ENCODE peak calls at places on chromosomes 11 and 22, in five cellular contexts. One of them, this sample, is unnamed.

GRCh38 chr22:37263966-37264887 is 18.1 kb upstream of the CYTH4 start:
- DNase-seq in activated CD4-positive, alpha-beta T cell treated with anti-CD3 and anti-CD28 coated beads, Interleukin-2, amount 50 U/mL, for 48 hours: no peak
- DNase-seq in GM23248: no peak
- DNase-seq in neuronal stem cell: no peak
- DNase-seq in posterior cingulate gyrus: no peak
- DNase-seq in this sample: no peak

GRCh38 chr11:128469220-128469619 is 118.1 kb downstream of the ETS1 start:
- DNase-seq in activated CD4-positive, alpha-beta T cell treated with anti-CD3 and anti-CD28 coated beads, Interleukin-2, amount 50 U/mL, for 48 hours: no peak
- DNase-seq in GM23248: no peak
- DNase-seq in neuronal stem cell: no peak
- DNase-seq in posterior cingulate gyrus: no peak
- DNase-seq in this sample: no peak

GRCh38 chr11:360326-361280 is 8.7 kb upstream of the B4GALNT4 start:
- DNase-seq in activated CD4-positive, alpha-beta T cell treated with anti-CD3 and anti-CD28 coated beads, Interleukin-2, amount 50 U/mL, for 48 hours: no peak
- DNase-seq in GM23248: no peak
- DNase-seq in neuronal stem cell: no peak
- DNase-seq in posterior cingulate gyrus: no peak
- DNase-seq in this sample: no peak

GRCh38 chr11:95239871-95240648 is 9.1 kb upstream of the SESN3 start:
- DNase-seq in activated CD4-positive, alpha-beta T cell treated with anti-CD3 and anti-CD28 coated beads, Interleukin-2, amount 50 U/mL, for 48 hours: no peak
- DNase-seq in GM23248: no peak
- DNase-seq in neuronal stem cell: no peak
- DNase-seq in posterior cingulate gyrus: no peak
- DNase-seq in this sample: no peak

GRCh38 chr11:126268361-126268707 is 361 bp downstream of the SRPRA start:
- DNase-seq in activated CD4-positive, alpha-beta T cell treated with anti-CD3 and anti-CD28 coated beads, Interleukin-2, amount 50 U/mL, for 48 hours: no peak
- DNase-seq in GM23248: peak
- DNase-seq in neuronal stem cell: no peak
- DNase-seq in posterior cingulate gyrus: no peak
- DNase-seq in this sample: no peak

GRCh38 chr11:69957849-69958248 is 120.3 kb upstream of the ANO1 start:
- DNase-seq in activated CD4-positive, alpha-beta T cell treated with anti-CD3 and anti-CD28 coated beads, Interleukin-2, amount 50 U/mL, for 48 hours: no peak
- DNase-seq in GM23248: no peak
- DNase-seq in neuronal stem cell: no peak
- DNase-seq in posterior cingulate gyrus: no peak
- DNase-seq in this sample: no peak

GRCh38 chr11:2691991-2692841 is 7.6 kb downstream of the KCNQ1OT1 start:
- DNase-seq in activated CD4-positive, alpha-beta T cell treated with anti-CD3 and anti-CD28 coated beads, Interleukin-2, amount 50 U/mL, for 48 hours: no peak
- DNase-seq in GM23248: no peak
- DNase-seq in neuronal stem cell: no peak
- DNase-seq in posterior cingulate gyrus: no peak
- DNase-seq in this sample: peak

GRCh38 chr22:49933236-49933921 is 14.9 kb downstream of the CRELD2 start:
- DNase-seq in activated CD4-positive, alpha-beta T cell treated with anti-CD3 and anti-CD28 coated beads, Interleukin-2, amount 50 U/mL, for 48 hours: no peak
- DNase-seq in GM23248: no peak
- DNase-seq in neuronal stem cell: no peak
- DNase-seq in posterior cingulate gyrus: peak
- DNase-seq in this sample: no peak

GRCh38 chr11:34243620-34244493 is 114.0 kb downstream of the ABTB2 start:
- DNase-seq in activated CD4-positive, alpha-beta T cell treated with anti-CD3 and anti-CD28 coated beads, Interleukin-2, amount 50 U/mL, for 48 hours: peak
- DNase-seq in GM23248: peak
- DNase-seq in neuronal stem cell: no peak
- DNase-seq in posterior cingulate gyrus: no peak
- DNase-seq in this sample: peak

GRCh38 chr11:73939096-73939495 is 11.7 kb upstream of the DNAJB13 start:
- DNase-seq in activated CD4-positive, alpha-beta T cell treated with anti-CD3 and anti-CD28 coated beads, Interleukin-2, amount 50 U/mL, for 48 hours: no peak
- DNase-seq in GM23248: peak
- DNase-seq in neuronal stem cell: no peak
- DNase-seq in posterior cingulate gyrus: no peak
- DNase-seq in this sample: peak

GRCh38 chr11:15742626-15743243 is 613.6 kb downstream of the SOX6 start:
- DNase-seq in activated CD4-positive, alpha-beta T cell treated with anti-CD3 and anti-CD28 coated beads, Interleukin-2, amount 50 U/mL, for 48 hours: no peak
- DNase-seq in GM23248: no peak
- DNase-seq in neuronal stem cell: no peak
- DNase-seq in posterior cingulate gyrus: no peak
- DNase-seq in this sample: no peak

GRCh38 chr11:15412054-15412453 is 297.3 kb downstream of the INSC start:
- DNase-seq in activated CD4-positive, alpha-beta T cell treated with anti-CD3 and anti-CD28 coated beads, Interleukin-2, amount 50 U/mL, for 48 hours: no peak
- DNase-seq in GM23248: no peak
- DNase-seq in neuronal stem cell: no peak
- DNase-seq in posterior cingulate gyrus: no peak
- DNase-seq in this sample: no peak

GRCh38 chr11:111960916-111961315 is 23.8 kb downstream of the DIXDC1 start:
- DNase-seq in activated CD4-positive, alpha-beta T cell treated with anti-CD3 and anti-CD28 coated beads, Interleukin-2, amount 50 U/mL, for 48 hours: no peak
- DNase-seq in GM23248: peak
- DNase-seq in neuronal stem cell: no peak
- DNase-seq in posterior cingulate gyrus: no peak
- DNase-seq in this sample: peak

GRCh38 chr11:28439403-28439802 is 331.2 kb downstream of the METTL15 start:
- DNase-seq in activated CD4-positive, alpha-beta T cell treated with anti-CD3 and anti-CD28 coated beads, Interleukin-2, amount 50 U/mL, for 48 hours: no peak
- DNase-seq in GM23248: no peak
- DNase-seq in neuronal stem cell: no peak
- DNase-seq in posterior cingulate gyrus: no peak
- DNase-seq in this sample: no peak

GRCh38 chr11:48013269-48013901 is 33.0 kb downstream of the PTPRJ start:
- DNase-seq in activated CD4-positive, alpha-beta T cell treated with anti-CD3 and anti-CD28 coated beads, Interleukin-2, amount 50 U/mL, for 48 hours: peak
- DNase-seq in GM23248: peak
- DNase-seq in neuronal stem cell: no peak
- DNase-seq in posterior cingulate gyrus: no peak
- DNase-seq in this sample: peak

GRCh38 chr11:36360318-36360717 is 64.2 kb downstream of the PRR5L start:
- DNase-seq in activated CD4-positive, alpha-beta T cell treated with anti-CD3 and anti-CD28 coated beads, Interleukin-2, amount 50 U/mL, for 48 hours: no peak
- DNase-seq in GM23248: no peak
- DNase-seq in neuronal stem cell: no peak
- DNase-seq in posterior cingulate gyrus: no peak
- DNase-seq in this sample: no peak

GRCh38 chr11:86473991-86474833 is 99.5 kb downstream of the CCDC81 start:
- DNase-seq in activated CD4-positive, alpha-beta T cell treated with anti-CD3 and anti-CD28 coated beads, Interleukin-2, amount 50 U/mL, for 48 hours: no peak
- DNase-seq in GM23248: peak
- DNase-seq in neuronal stem cell: no peak
- DNase-seq in posterior cingulate gyrus: no peak
- DNase-seq in this sample: peak

GRCh38 chr22:19596680-19597398 is 72.6 kb upstream of the CLDN5 start:
- DNase-seq in activated CD4-positive, alpha-beta T cell treated with anti-CD3 and anti-CD28 coated beads, Interleukin-2, amount 50 U/mL, for 48 hours: no peak
- DNase-seq in GM23248: no peak
- DNase-seq in neuronal stem cell: no peak
- DNase-seq in posterior cingulate gyrus: no peak
- DNase-seq in this sample: no peak

GRCh38 chr22:41500303-41500702 is 31.4 kb downstream of the ACO2 start:
- DNase-seq in activated CD4-positive, alpha-beta T cell treated with anti-CD3 and anti-CD28 coated beads, Interleukin-2, amount 50 U/mL, for 48 hours: no peak
- DNase-seq in GM23248: no peak
- DNase-seq in neuronal stem cell: no peak
- DNase-seq in posterior cingulate gyrus: no peak
- DNase-seq in this sample: no peak

GRCh38 chr22:45983797-45984196 is 6.8 kb upstream of the WNT7B start:
- DNase-seq in activated CD4-positive, alpha-beta T cell treated with anti-CD3 and anti-CD28 coated beads, Interleukin-2, amount 50 U/mL, for 48 hours: no peak
- DNase-seq in GM23248: no peak
- DNase-seq in neuronal stem cell: no peak
- DNase-seq in posterior cingulate gyrus: no peak
- DNase-seq in this sample: no peak

GRCh38 chr11:9905562-9905961 is 241.7 kb downstream of the SWAP70 start:
- DNase-seq in activated CD4-positive, alpha-beta T cell treated with anti-CD3 and anti-CD28 coated beads, Interleukin-2, amount 50 U/mL, for 48 hours: no peak
- DNase-seq in GM23248: peak
- DNase-seq in neuronal stem cell: no peak
- DNase-seq in posterior cingulate gyrus: no peak
- DNase-seq in this sample: no peak

GRCh38 chr11:69968407-69969347 is 109.4 kb upstream of the ANO1 start:
- DNase-seq in activated CD4-positive, alpha-beta T cell treated with anti-CD3 and anti-CD28 coated beads, Interleukin-2, amount 50 U/mL, for 48 hours: no peak
- DNase-seq in GM23248: no peak
- DNase-seq in neuronal stem cell: no peak
- DNase-seq in posterior cingulate gyrus: no peak
- DNase-seq in this sample: no peak

GRCh38 chr22:29587938-29588699 is 7.2 kb upstream of the NIPSNAP1 start:
- DNase-seq in activated CD4-positive, alpha-beta T cell treated with anti-CD3 and anti-CD28 coated beads, Interleukin-2, amount 50 U/mL, for 48 hours: no peak
- DNase-seq in GM23248: peak
- DNase-seq in neuronal stem cell: no peak
- DNase-seq in posterior cingulate gyrus: no peak
- DNase-seq in this sample: peak

GRCh38 chr11:57167125-57167839 is 14.5 kb upstream of the LRRC55 start:
- DNase-seq in activated CD4-positive, alpha-beta T cell treated with anti-CD3 and anti-CD28 coated beads, Interleukin-2, amount 50 U/mL, for 48 hours: no peak
- DNase-seq in GM23248: no peak
- DNase-seq in neuronal stem cell: no peak
- DNase-seq in posterior cingulate gyrus: no peak
- DNase-seq in this sample: no peak

GRCh38 chr22:42834177-42834949 is 22.7 kb downstream of the ARFGAP3 start:
- DNase-seq in activated CD4-positive, alpha-beta T cell treated with anti-CD3 and anti-CD28 coated beads, Interleukin-2, amount 50 U/mL, for 48 hours: no peak
- DNase-seq in GM23248: no peak
- DNase-seq in neuronal stem cell: no peak
- DNase-seq in posterior cingulate gyrus: no peak
- DNase-seq in this sample: no peak

GRCh38 chr11:12756101-12756500 is 81.9 kb downstream of the TEAD1 start:
- DNase-seq in activated CD4-positive, alpha-beta T cell treated with anti-CD3 and anti-CD28 coated beads, Interleukin-2, amount 50 U/mL, for 48 hours: no peak
- DNase-seq in GM23248: no peak
- DNase-seq in neuronal stem cell: no peak
- DNase-seq in posterior cingulate gyrus: no peak
- DNase-seq in this sample: no peak

GRCh38 chr11:2074266-2074825 is 64.8 kb downstream of the IGF2 start:
- DNase-seq in activated CD4-positive, alpha-beta T cell treated with anti-CD3 and anti-CD28 coated beads, Interleukin-2, amount 50 U/mL, for 48 hours: no peak
- DNase-seq in GM23248: peak
- DNase-seq in neuronal stem cell: no peak
- DNase-seq in posterior cingulate gyrus: no peak
- DNase-seq in this sample: no peak

GRCh38 chr11:110971110-110971509 is 258.9 kb upstream of the ARHGAP20 start:
- DNase-seq in activated CD4-positive, alpha-beta T cell treated with anti-CD3 and anti-CD28 coated beads, Interleukin-2, amount 50 U/mL, for 48 hours: no peak
- DNase-seq in GM23248: peak
- DNase-seq in neuronal stem cell: no peak
- DNase-seq in posterior cingulate gyrus: no peak
- DNase-seq in this sample: peak

GRCh38 chr11:102849319-102849718 is 5.9 kb upstream of the MMP3 start:
- DNase-seq in activated CD4-positive, alpha-beta T cell treated with anti-CD3 and anti-CD28 coated beads, Interleukin-2, amount 50 U/mL, for 48 hours: no peak
- DNase-seq in GM23248: peak
- DNase-seq in neuronal stem cell: no peak
- DNase-seq in posterior cingulate gyrus: no peak
- DNase-seq in this sample: peak

GRCh38 chr11:117915219-117915618 is 14.0 kb downstream of the TMPRSS13 start:
- DNase-seq in activated CD4-positive, alpha-beta T cell treated with anti-CD3 and anti-CD28 coated beads, Interleukin-2, amount 50 U/mL, for 48 hours: no peak
- DNase-seq in GM23248: no peak
- DNase-seq in neuronal stem cell: no peak
- DNase-seq in posterior cingulate gyrus: no peak
- DNase-seq in this sample: no peak

GRCh38 chr11:75262961-75263852 is 22.6 kb downstream of the TPBGL start:
- DNase-seq in activated CD4-positive, alpha-beta T cell treated with anti-CD3 and anti-CD28 coated beads, Interleukin-2, amount 50 U/mL, for 48 hours: no peak
- DNase-seq in GM23248: no peak
- DNase-seq in neuronal stem cell: no peak
- DNase-seq in posterior cingulate gyrus: no peak
- DNase-seq in this sample: no peak

GRCh38 chr11:65663634-65664200 is 1.0 kb upstream of the RELA start:
- DNase-seq in activated CD4-positive, alpha-beta T cell treated with anti-CD3 and anti-CD28 coated beads, Interleukin-2, amount 50 U/mL, for 48 hours: peak
- DNase-seq in GM23248: peak
- DNase-seq in neuronal stem cell: no peak
- DNase-seq in posterior cingulate gyrus: peak
- DNase-seq in this sample: peak

GRCh38 chr11:114180301-114181055 is 115.7 kb upstream of the NNMT start:
- DNase-seq in activated CD4-positive, alpha-beta T cell treated with anti-CD3 and anti-CD28 coated beads, Interleukin-2, amount 50 U/mL, for 48 hours: no peak
- DNase-seq in GM23248: peak
- DNase-seq in neuronal stem cell: no peak
- DNase-seq in posterior cingulate gyrus: peak
- DNase-seq in this sample: peak

GRCh38 chr11:74559934-74560309 is 32.5 kb upstream of the POLD3 start:
- DNase-seq in activated CD4-positive, alpha-beta T cell treated with anti-CD3 and anti-CD28 coated beads, Interleukin-2, amount 50 U/mL, for 48 hours: no peak
- DNase-seq in GM23248: peak
- DNase-seq in neuronal stem cell: no peak
- DNase-seq in posterior cingulate gyrus: no peak
- DNase-seq in this sample: peak

GRCh38 chr22:36772451-36772850 is 3.5 kb downstream of the IFT27 start:
- DNase-seq in activated CD4-positive, alpha-beta T cell treated with anti-CD3 and anti-CD28 coated beads, Interleukin-2, amount 50 U/mL, for 48 hours: no peak
- DNase-seq in GM23248: no peak
- DNase-seq in neuronal stem cell: no peak
- DNase-seq in posterior cingulate gyrus: no peak
- DNase-seq in this sample: no peak

GRCh38 chr22:27135582-27135981 is 478.2 kb downstream of the MIAT start:
- DNase-seq in activated CD4-positive, alpha-beta T cell treated with anti-CD3 and anti-CD28 coated beads, Interleukin-2, amount 50 U/mL, for 48 hours: no peak
- DNase-seq in GM23248: peak
- DNase-seq in neuronal stem cell: no peak
- DNase-seq in posterior cingulate gyrus: no peak
- DNase-seq in this sample: no peak